ENCODE peak calls at places on chromosomes 2 and 18, in four cellular contexts. F is upper lobe of left lung; H is CD4-positive, alpha-beta memory T cell; Y is astrocyte. P is an unnamed sample.

GRCh38 chr2:23595601-23596251 is 210.7 kb downstream of the KLHL29 start:
- DNase-seq in Y (peak; percentile 80), H (no peak), F (no peak), P (peak; percentile 85)

GRCh38 chr2:68604077-68604476 is 39.3 kb upstream of the PROKR1 start:
- DNase-seq in H (no peak), Y (no peak), F (no peak), P (no peak)

GRCh38 chr2:101440127-101440738 is 34.7 kb downstream of the RFX8 start:
- DNase-seq in H (no peak), Y (peak; percentile 71), F (no peak), P (peak; percentile 73)

GRCh38 chr2:216943109-216943508 is 83.2 kb upstream of the TNP1 start:
- DNase-seq in Y (no peak), H (no peak), F (no peak), P (no peak)

GRCh38 chr18:78716581-78716980 is 263.0 kb upstream of the SALL3 start:
- DNase-seq in F (no peak), Y (no peak), H (no peak), P (no peak)

GRCh38 chr2:73827018-73827417 is 1.7 kb upstream of the STAMBP start:
- DNase-seq in F (no peak), Y (no peak), H (no peak), P (peak; percentile 28)

GRCh38 chr2:109067829-109068152 is 61.2 kb upstream of the SH3RF3 start:
- DNase-seq in Y (no peak), F (no peak), H (no peak), P (no peak)

GRCh38 chr2:96505231-96505889 is at the start of gene NEURL3:
- DNase-seq in H (no peak), F (no peak), Y (peak; percentile 57), P (peak; percentile 62)

GRCh38 chr2:141595531-141595930 is 535.3 kb downstream of the LRP1B start:
- DNase-seq in Y (no peak), F (no peak), H (no peak), P (peak; percentile 3)

GRCh38 chr2:68860111-68860510 is 11.1 kb downstream of the BMP10 start:
- DNase-seq in Y (no peak), F (no peak), H (no peak), P (no peak)

GRCh38 chr2:112706170-112706664 is 14.6 kb upstream of the NT5DC4 start:
- DNase-seq in H (peak; percentile 53), F (no peak), Y (peak; percentile 96), P (peak; percentile 97)

GRCh38 chr2:25301453-25302352 is 40.0 kb downstream of the DNMT3A start:
- DNase-seq in Y (peak; percentile 85), H (no peak), F (no peak), P (peak; percentile 65)

GRCh38 chr18:7464245-7464966 is 102.7 kb upstream of the PTPRM start:
- DNase-seq in Y (no peak), H (no peak), F (no peak), P (no peak)

GRCh38 chr2:62450716-62451191 is 55.2 kb downstream of the TMEM17 start:
- DNase-seq in H (no peak), Y (no peak), F (no peak), P (no peak)

GRCh38 chr18:48957136-48957535 is 6.4 kb upstream of the SMAD7 start:
- DNase-seq in H (no peak), Y (no peak), F (no peak), P (no peak)

GRCh38 chr2:216553093-216553478 is 54.4 kb downstream of the RPL37A start:
- DNase-seq in Y (peak; percentile 53), H (no peak), F (no peak), P (no peak)

GRCh38 chr18:28043631-28044030 is 133.3 kb downstream of the CDH2 start:
- DNase-seq in Y (no peak), H (no peak), F (no peak), P (no peak)

GRCh38 chr2:231590614-231591013 is 2.0 kb upstream of the TEX44 start:
- DNase-seq in F (no peak), H (no peak), Y (no peak), P (no peak)

GRCh38 chr2:8300905-8301304 is 381.0 kb upstream of the ID2 start:
- DNase-seq in F (no peak), Y (no peak), H (no peak), P (no peak)

GRCh38 chr18:54191352-54191751 is 33.1 kb downstream of the MBD2 start:
- DNase-seq in H (no peak), F (no peak), Y (no peak), P (no peak)

GRCh38 chr2:41865263-41865662 is 182.6 kb upstream of the PKDCC start:
- DNase-seq in H (no peak), Y (no peak), F (no peak), P (no peak)

GRCh38 chr2:235523486-235524150 is 29.8 kb downstream of the AGAP1 start:
- DNase-seq in Y (no peak), F (peak; percentile 20), H (no peak), P (no peak)

GRCh38 chr2:58042486-58042970 is 4.1 kb upstream of the VRK2 start:
- DNase-seq in Y (peak; percentile 93), F (no peak), H (no peak), P (peak; percentile 76)

DNA sequence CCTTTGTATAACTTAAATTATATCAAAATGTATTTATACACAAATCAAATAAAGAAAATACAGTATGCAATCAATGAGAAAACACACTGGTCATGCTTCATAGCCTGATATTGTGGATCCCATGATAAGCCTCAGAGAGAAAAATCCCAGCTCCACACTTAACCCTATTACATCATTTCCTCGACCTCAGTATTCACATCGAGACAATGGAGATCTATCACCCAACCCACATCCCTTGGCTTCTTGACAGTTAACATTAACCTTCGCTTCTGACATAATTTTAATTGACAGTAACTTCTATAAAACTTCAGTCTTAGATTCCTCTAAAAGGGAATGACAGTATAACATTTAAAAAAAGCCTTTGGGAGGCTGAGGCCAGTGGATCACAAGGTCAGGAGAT is 11.6 kb downstream of the TMX3 start:
- DNase-seq in F (no peak), Y (no peak), H (no peak), P (peak; percentile 21)
- H3K27me3 ChIP-seq in F (no peaks in the 10 kb centered on the region), Y (no peaks in the 10 kb centered on the region), H (no peaks in the 10 kb centered on the region), P (no peaks in the 10 kb centered on the region)

GRCh38 chr2:120349125-120349921 is 3.4 kb downstream of the INHBB start:
- DNase-seq in F (peak; percentile 79), H (no peak), Y (no peak), P (no peak)
- H3K27me3 ChIP-seq in F (peaks cover 28% of the 10 kb centered on the region), H (no peaks in the 10 kb centered on the region), Y (peaks cover 54% of the 10 kb centered on the region), P (peaks cover 39% of the 10 kb centered on the region)

GRCh38 chr2:95024306-95024880 is 1.1 kb upstream of the MAL start:
- DNase-seq in H (no peak), F (no peak), Y (no peak), P (no peak)
- H3K27me3 ChIP-seq in H (no peaks in the 10 kb centered on the region), F (peaks cover 32% of the 10 kb centered on the region), Y (peaks cover 60% of the 10 kb centered on the region), P (peaks cover 44% of the 10 kb centered on the region)

DNA sequence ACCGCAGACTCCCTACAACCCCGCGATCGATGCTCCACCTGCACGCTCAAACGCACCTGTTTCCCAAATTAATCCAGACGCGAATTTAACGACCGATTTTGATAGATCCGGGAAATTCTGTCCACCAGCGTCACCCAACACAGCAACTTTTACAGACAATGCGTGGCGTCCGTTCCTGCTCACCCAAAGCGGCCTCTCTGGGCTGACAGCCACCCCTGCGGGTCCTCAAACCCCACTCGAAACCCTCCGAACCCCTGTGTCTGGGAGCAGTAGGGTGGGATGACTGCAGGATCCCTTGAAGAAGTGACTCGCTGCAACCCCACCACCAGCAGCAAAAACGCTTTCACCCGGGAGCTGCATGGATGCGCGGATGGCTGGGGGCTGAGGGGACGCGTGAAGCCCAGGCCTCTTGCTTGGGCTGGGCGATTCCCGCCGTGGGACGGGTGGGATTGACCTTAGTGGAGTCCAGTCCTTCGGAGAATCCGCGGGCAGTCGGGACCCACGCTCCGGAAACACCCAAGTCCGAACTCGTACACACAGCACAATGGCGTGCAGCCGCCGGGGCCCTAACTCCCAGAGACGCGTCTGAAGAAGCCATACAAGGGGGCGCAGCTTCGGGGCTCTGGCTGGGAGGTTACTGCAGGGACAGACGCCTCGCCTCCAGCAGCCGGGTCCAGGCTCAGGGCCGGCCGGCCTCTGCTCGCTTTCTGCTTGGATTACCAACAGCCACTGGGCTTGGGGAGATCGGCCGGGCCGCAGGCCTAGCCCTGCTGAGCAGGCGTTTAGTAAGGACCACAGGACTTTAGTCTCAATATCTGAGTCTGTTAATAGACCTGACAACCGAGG is 31.1 kb upstream of the ATP6V1B1 start:
- DNase-seq in F (peak; percentile 71), H (no peak), Y (no peak), P (no peak)
- H3K27me3 ChIP-seq in F (peaks cover 54% of the 10 kb centered on the region), H (peaks cover 41% of the 10 kb centered on the region), Y (peaks cover 51% of the 10 kb centered on the region), P (peaks cover 5% of the 10 kb centered on the region)